ENCODE peak calls at places on chromosomes 5 and 9, in eight cellular contexts. I is fibroblast of mammary gland, T is cardiac fibroblast, M is hippocampal formation, J is brain microvascular endothelial cell, E is HTR-8/SVneo, G is GM10248, Y is pancreas. X is an unnamed sample.

GRCh38 chr5:133906303-133906702 is 62.1 kb downstream of the C5orf15 start:
- DNase-seq in I (no peak), T (no peak), M (no peak), J (no peak), E (no peak), G (peak; percentile 37), Y (no peak), X (no peak)

GRCh38 chr5:59484618-59485017 is 408.9 kb downstream of the PDE4D start:
- DNase-seq in I (peak; percentile 10), T (no peak), M (no peak), J (no peak), E (no peak), G (no peak), Y (no peak), X (no peak)

GRCh38 chr5:158064331-158065123 is 205.6 kb upstream of the CLINT1 start:
- DNase-seq in I (peak; percentile 56), T (no peak), M (no peak), J (no peak), E (no peak), G (no peak), Y (no peak), X (no peak)

GRCh38 chr9:83625120-83625710 is 2.3 kb downstream of the IDNK start:
- DNase-seq in I (peak; percentile 23), T (no peak), M (no peak), J (no peak), E (no peak), G (no peak), Y (no peak), X (no peak)

GRCh38 chr5:124908603-124909451 is 162.4 kb upstream of the ZNF608 start:
- DNase-seq in I (peak; percentile 30), T (peak; percentile 59), M (peak; percentile 27), J (no peak), E (no peak), G (peak; percentile 66), Y (no peak), X (no peak)

GRCh38 chr9:13284011-13284410 is 4.5 kb upstream of the MPDZ start:
- DNase-seq in I (no peak), T (no peak), M (no peak), J (no peak), E (no peak), G (no peak), Y (no peak), X (no peak)

GRCh38 chr5:115147052-115147451 is 22.7 kb downstream of the TRIM36 start:
- DNase-seq in I (no peak), T (no peak), M (no peak), J (no peak), E (no peak), G (no peak), Y (no peak), X (no peak)

GRCh38 chr9:38388283-38389223 is 3.9 kb upstream of the ALDH1B1 start:
- DNase-seq in I (peak; percentile 70), T (peak; percentile 45), M (no peak), J (no peak), E (no peak), G (no peak), Y (no peak), X (no peak)

GRCh38 chr5:172840778-172841154 is 6.7 kb downstream of the ERGIC1 start:
- DNase-seq in I (no peak), T (no peak), M (no peak), J (no peak), E (no peak), G (no peak), Y (no peak), X (no peak)

GRCh38 chr9:134283111-134283515 is 43.1 kb upstream of the RXRA start:
- DNase-seq in I (peak; percentile 65), T (peak; percentile 93), M (peak; percentile 72), J (no peak), E (no peak), G (no peak), Y (peak; percentile 71), X (no peak)

X was measured in H54.